ENCODE peak calls at places on chromosomes 3 and 15, in five cellular contexts. One of them, this sample, is unnamed.

GRCh38 chr3:155416500-155417118 is 123.1 kb upstream of the STRIT1 start:
- DNase-seq in stomach: no peak
- DNase-seq in BJ: peak; percentile 46
- DNase-seq in MM.1S: no peak
- DNase-seq in mucosa of descending colon: no peak
- DNase-seq in this sample: no peak

GRCh38 chr3:52779411-52780297 is 2.3 kb downstream of the ITIH1 start:
- DNase-seq in stomach: peak; percentile 18
- DNase-seq in BJ: no peak
- DNase-seq in MM.1S: no peak
- DNase-seq in mucosa of descending colon: no peak
- DNase-seq in this sample: peak; percentile 80

GRCh38 chr15:78979456-78980320 is 34.8 kb upstream of the CTSH start:
- DNase-seq in stomach: peak; percentile 81
- DNase-seq in BJ: no peak
- DNase-seq in MM.1S: peak; percentile 36
- DNase-seq in mucosa of descending colon: no peak
- DNase-seq in this sample: peak; percentile 72

GRCh38 chr15:70195171-70195807 is 97.6 kb upstream of the TLE3 start:
- DNase-seq in stomach: no peak
- DNase-seq in BJ: no peak
- DNase-seq in MM.1S: no peak
- DNase-seq in mucosa of descending colon: no peak
- DNase-seq in this sample: no peak

GRCh38 chr3:37255990-37256308 is 81.6 kb upstream of the LRRFIP2 start:
- DNase-seq in stomach: no peak
- DNase-seq in BJ: no peak
- DNase-seq in MM.1S: no peak
- DNase-seq in mucosa of descending colon: no peak
- DNase-seq in this sample: no peak

GRCh38 chr15:68310811-68311463 is 33.4 kb downstream of the FEM1B start:
- DNase-seq in stomach: peak; percentile 23
- DNase-seq in BJ: no peak
- DNase-seq in MM.1S: no peak
- DNase-seq in mucosa of descending colon: no peak
- DNase-seq in this sample: peak; percentile 11

GRCh38 chr3:98821072-98821471 is 57.9 kb downstream of the ST3GAL6 start:
- DNase-seq in stomach: no peak
- DNase-seq in BJ: no peak
- DNase-seq in MM.1S: no peak
- DNase-seq in mucosa of descending colon: no peak
- DNase-seq in this sample: no peak

GRCh38 chr15:73632670-73633058 is 525 bp downstream of the NPTN start:
- DNase-seq in stomach: peak; percentile 26
- DNase-seq in BJ: no peak
- DNase-seq in MM.1S: no peak
- DNase-seq in mucosa of descending colon: peak; percentile 75
- DNase-seq in this sample: no peak

GRCh38 chr3:182389041-182389815 is 404.1 kb upstream of the ATP11B start:
- DNase-seq in stomach: peak; percentile 56
- DNase-seq in BJ: no peak
- DNase-seq in MM.1S: peak; percentile 96
- DNase-seq in mucosa of descending colon: no peak
- DNase-seq in this sample: no peak

GRCh38 chr15:56074866-56075265 is 81.5 kb upstream of the NEDD4 start:
- DNase-seq in stomach: no peak
- DNase-seq in BJ: no peak
- DNase-seq in MM.1S: no peak
- DNase-seq in mucosa of descending colon: no peak
- DNase-seq in this sample: no peak

GRCh38 chr3:96813134-96813819 is 1.1 kb upstream of the EPHA6 start:
- DNase-seq in stomach: peak; percentile 62
- DNase-seq in BJ: no peak
- DNase-seq in MM.1S: peak; percentile 92
- DNase-seq in mucosa of descending colon: peak; percentile 65
- DNase-seq in this sample: peak; percentile 87
- TF ChIP-seq CTCF in stomach: peak; percentile 21
- TF ChIP-seq CTCF in BJ: peak; percentile 62
- TF ChIP-seq CTCF in MM.1S: peak; percentile 82
- TF ChIP-seq CTCF in mucosa of descending colon: no peak
- TF ChIP-seq CTCF in this sample: peak; percentile 52

GRCh38 chr3:75176886-75177285 is 487.2 kb upstream of the FRG2C start:
- DNase-seq in stomach: no peak
- DNase-seq in BJ: no peak
- DNase-seq in MM.1S: no peak
- DNase-seq in mucosa of descending colon: no peak
- DNase-seq in this sample: no peak

DNA sequence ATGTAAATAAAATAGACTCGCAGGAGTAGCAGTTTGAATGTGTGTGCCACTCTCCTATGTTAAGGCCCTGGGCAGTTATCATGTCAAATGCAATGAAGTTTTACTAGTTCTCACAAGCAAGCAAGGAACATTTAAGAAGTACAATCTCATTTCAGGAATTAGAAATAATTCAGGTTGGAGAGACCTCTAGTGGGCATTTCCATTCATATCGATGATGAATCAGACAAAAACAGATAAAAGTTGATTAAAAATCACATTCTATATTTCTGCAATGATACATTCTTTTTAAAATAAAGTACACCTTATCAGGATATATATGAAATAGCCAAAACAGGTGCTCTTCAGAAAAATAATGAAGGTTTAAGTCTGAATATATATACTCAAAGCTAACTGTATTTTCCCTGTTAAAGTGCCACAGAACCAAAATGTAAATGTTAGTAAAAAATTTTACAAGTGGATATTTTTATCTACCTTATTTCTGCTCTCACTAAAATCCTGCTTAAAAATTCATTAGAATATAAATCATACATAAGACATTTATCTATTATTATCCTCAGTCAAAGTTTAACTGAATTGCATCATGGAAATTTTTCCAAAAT is 492.4 kb upstream of the FRG2C start:
- DNase-seq in stomach: no peak
- DNase-seq in BJ: peak; percentile 1
- DNase-seq in MM.1S: peak; percentile 40
- DNase-seq in mucosa of descending colon: no peak
- DNase-seq in this sample: no peak
- TF ChIP-seq CTCF in stomach: no peak
- TF ChIP-seq CTCF in BJ: peak; percentile 47
- TF ChIP-seq CTCF in MM.1S: peak; percentile 58
- TF ChIP-seq CTCF in mucosa of descending colon: no peak
- TF ChIP-seq CTCF in this sample: peak; percentile 25

DNA sequence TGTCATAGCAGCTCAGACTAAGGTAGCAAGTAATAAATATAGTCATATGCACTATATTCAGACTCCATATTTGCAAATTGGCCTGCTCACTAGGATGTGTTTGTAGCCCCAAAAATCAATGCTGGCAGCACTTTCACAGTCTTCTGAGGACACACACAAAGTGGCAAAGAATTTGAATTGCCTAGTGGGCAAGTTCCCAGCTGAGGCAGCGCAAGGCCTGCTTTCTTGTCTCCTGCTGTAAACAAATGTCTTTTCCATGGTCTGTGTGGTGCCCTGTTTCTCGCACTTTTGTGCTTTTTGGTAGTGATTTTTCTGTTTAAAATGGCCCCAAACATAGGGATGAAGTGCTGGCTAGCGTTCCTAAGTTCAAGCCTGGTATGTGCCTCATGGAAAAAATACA is 416.0 kb downstream of the OCA2 start:
- DNase-seq in stomach: no peak
- DNase-seq in BJ: no peak
- DNase-seq in MM.1S: no peak
- DNase-seq in mucosa of descending colon: no peak
- DNase-seq in this sample: no peak
- TF ChIP-seq CTCF in stomach: no peak
- TF ChIP-seq CTCF in BJ: no peak
- TF ChIP-seq CTCF in MM.1S: no peak
- TF ChIP-seq CTCF in mucosa of descending colon: no peak
- TF ChIP-seq CTCF in this sample: no peak

DNA sequence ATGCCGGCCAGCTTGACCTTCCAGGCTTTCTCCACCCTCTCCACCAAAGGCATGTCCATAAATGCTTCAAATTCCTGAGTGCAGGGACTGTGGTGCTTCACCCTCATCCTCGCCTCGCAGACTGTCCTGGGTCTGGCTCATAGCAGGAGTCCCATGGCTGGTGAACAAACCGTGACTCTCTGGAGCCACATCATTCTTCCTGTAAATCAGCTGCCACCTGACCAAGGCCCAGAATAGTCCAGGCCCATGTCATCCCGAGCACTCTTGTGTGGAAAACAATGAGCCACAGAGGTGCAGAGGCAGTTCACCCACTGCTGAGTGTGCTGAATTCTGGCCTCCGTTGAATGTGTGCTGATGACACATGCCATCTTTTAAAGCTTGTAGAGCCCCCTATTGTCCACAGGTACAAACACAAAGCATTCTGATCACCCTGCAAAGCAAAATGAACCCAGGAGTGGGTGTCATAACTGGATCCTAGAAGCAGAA is 68.6 kb downstream of the ABHD5 start:
- DNase-seq in stomach: no peak
- DNase-seq in BJ: peak; percentile 79
- DNase-seq in MM.1S: no peak
- DNase-seq in mucosa of descending colon: no peak
- DNase-seq in this sample: no peak
- TF ChIP-seq CTCF in stomach: no peak
- TF ChIP-seq CTCF in BJ: peak; percentile 34
- TF ChIP-seq CTCF in MM.1S: no peak
- TF ChIP-seq CTCF in mucosa of descending colon: no peak
- TF ChIP-seq CTCF in this sample: no peak

GRCh38 chr15:48825075-48825474 is 14.2 kb upstream of the CEP152 start:
- DNase-seq in stomach: no peak
- DNase-seq in BJ: no peak
- DNase-seq in MM.1S: no peak
- DNase-seq in mucosa of descending colon: no peak
- DNase-seq in this sample: no peak

GRCh38 chr15:48823706-48824105 is 12.8 kb upstream of the CEP152 start:
- DNase-seq in stomach: no peak
- DNase-seq in BJ: no peak
- DNase-seq in MM.1S: no peak
- DNase-seq in mucosa of descending colon: no peak
- DNase-seq in this sample: no peak

GRCh38 chr15:48828906-48829305 is 18.0 kb upstream of the CEP152 start:
- DNase-seq in stomach: no peak
- DNase-seq in BJ: no peak
- DNase-seq in MM.1S: no peak
- DNase-seq in mucosa of descending colon: no peak
- DNase-seq in this sample: no peak

DNA sequence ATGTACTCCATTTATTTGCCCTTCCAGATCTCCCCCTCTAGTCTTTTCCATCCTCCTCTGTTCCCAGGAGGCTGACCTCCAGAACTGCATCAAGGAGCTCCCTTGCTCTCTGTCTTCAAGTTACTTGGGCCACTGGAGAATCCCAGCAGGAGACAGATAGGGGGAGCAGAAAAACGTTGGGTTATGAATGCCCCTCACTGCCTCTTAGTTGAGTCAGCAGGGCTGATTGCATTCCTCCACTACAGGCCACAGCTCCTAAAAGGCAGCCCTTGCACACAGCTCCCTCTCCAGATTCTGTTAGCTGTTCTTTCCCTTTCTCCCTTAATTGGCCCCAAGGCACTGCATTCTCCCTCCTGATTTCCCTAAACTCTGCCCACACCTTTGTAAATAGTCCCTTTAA is 12.4 kb upstream of the CEP152 start:
- DNase-seq in stomach: no peak
- DNase-seq in BJ: no peak
- DNase-seq in MM.1S: no peak
- DNase-seq in mucosa of descending colon: no peak
- DNase-seq in this sample: no peak
- TF ChIP-seq CTCF in stomach: no peak
- TF ChIP-seq CTCF in BJ: peak; percentile 24
- TF ChIP-seq CTCF in MM.1S: no peak
- TF ChIP-seq CTCF in mucosa of descending colon: no peak
- TF ChIP-seq CTCF in this sample: no peak

DNA sequence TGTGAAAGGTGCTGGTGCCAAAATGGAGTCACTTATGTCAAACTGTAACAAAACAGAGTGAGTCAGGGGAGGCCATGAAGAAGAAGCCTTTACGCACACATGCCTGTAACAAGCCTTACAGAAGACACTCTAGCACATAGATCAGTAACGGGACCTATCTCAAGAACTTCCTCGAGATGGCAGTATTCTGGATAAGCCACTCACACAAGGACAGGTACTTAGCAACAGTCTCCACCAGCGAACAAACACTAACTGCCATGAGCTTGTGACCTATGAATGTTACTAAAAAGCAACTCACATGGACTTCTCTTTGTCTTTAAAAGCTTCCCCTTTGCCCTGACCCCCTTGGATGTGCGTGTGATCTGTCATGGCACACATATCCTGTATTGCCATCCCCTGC is 235.1 kb downstream of the CD47 start:
- DNase-seq in stomach: no peak
- DNase-seq in BJ: no peak
- DNase-seq in MM.1S: no peak
- DNase-seq in mucosa of descending colon: no peak
- DNase-seq in this sample: no peak
- TF ChIP-seq CTCF in stomach: no peak
- TF ChIP-seq CTCF in BJ: peak; percentile 16
- TF ChIP-seq CTCF in MM.1S: peak; percentile 10
- TF ChIP-seq CTCF in mucosa of descending colon: no peak
- TF ChIP-seq CTCF in this sample: peak; percentile 16